ENCODE peak calls at places on chromosomes 11 and 22, in eight cellular contexts. Q, A, H, F, T, M, U and L are unnamed samples.

GRCh38 chr11:19676508-19677379 is 35.9 kb upstream of the NAV2 start:
- DNase-seq in Q (no peak), A (no peak), H (no peak), F (no peak), T (no peak), M (no peak), U (no peak), L (no peak)

GRCh38 chr11:1054143-1055108 is 17.9 kb upstream of the MUC6 start:
- DNase-seq in Q (no peak), A (no peak), H (no peak), F (peak), T (no peak), M (no peak), U (no peak), L (no peak)

GRCh38 chr22:49638001-49638400 is 189.7 kb downstream of the BRD1 start:
- DNase-seq in Q (no peak), A (no peak), H (no peak), F (no peak), T (no peak), M (no peak), U (no peak), L (no peak)

GRCh38 chr11:91857194-91857593 is 367.4 kb upstream of the FAT3 start:
- DNase-seq in Q (no peak), A (no peak), H (no peak), F (no peak), T (no peak), M (no peak), U (no peak), L (no peak)

GRCh38 chr11:111983187-111983986 is 41.8 kb upstream of the DLAT start:
- DNase-seq in Q (no peak), A (peak), H (no peak), F (no peak), T (no peak), M (no peak), U (no peak), L (peak)

GRCh38 chr11:64060861-64061444 is 25.2 kb downstream of the FLRT1 start:
- DNase-seq in Q (no peak), A (peak), H (peak), F (peak), T (peak), M (peak), U (peak), L (no peak)

GRCh38 chr22:50305658-50306566 is 1.5 kb downstream of the PLXNB2 start:
- DNase-seq in Q (peak), A (peak), H (no peak), F (peak), T (no peak), M (peak), U (peak), L (peak)

GRCh38 chr11:117917591-117917990 is 11.6 kb downstream of the TMPRSS13 start:
- DNase-seq in Q (no peak), A (no peak), H (no peak), F (no peak), T (no peak), M (no peak), U (no peak), L (no peak)

GRCh38 chr11:86606849-86607481 is 65.5 kb downstream of the ME3 start:
- DNase-seq in Q (no peak), A (no peak), H (no peak), F (peak), T (no peak), M (no peak), U (no peak), L (no peak)

GRCh38 chr11:94243571-94244229 is 60.7 kb upstream of the IZUMO1R start:
- DNase-seq in Q (no peak), A (no peak), H (no peak), F (no peak), T (no peak), M (no peak), U (no peak), L (no peak)

GRCh38 chr11:31236052-31236652 is 133.4 kb downstream of the DCDC1 start:
- DNase-seq in Q (no peak), A (no peak), H (no peak), F (peak), T (no peak), M (no peak), U (peak), L (no peak)

GRCh38 chr11:117815262-117815803 is 9.2 kb downstream of the FXYD2 start:
- DNase-seq in Q (no peak), A (no peak), H (peak), F (no peak), T (peak), M (peak), U (peak), L (no peak)

GRCh38 chr22:24408630-24409029 is 18.8 kb upstream of the ADORA2A start:
- DNase-seq in Q (no peak), A (no peak), H (no peak), F (no peak), T (no peak), M (no peak), U (no peak), L (no peak)

GRCh38 chr22:19429950-19430889 is 1.3 kb downstream of the HIRA start:
- DNase-seq in Q (no peak), A (no peak), H (peak), F (peak), T (no peak), M (peak), U (peak), L (no peak)

GRCh38 chr22:47329727-47330653 is 567.5 kb downstream of the TBC1D22A start:
- DNase-seq in Q (no peak), A (no peak), H (no peak), F (no peak), T (no peak), M (no peak), U (no peak), L (no peak)

GRCh38 chr11:1928038-1928890 is 8.8 kb downstream of the TNNT3 start:
- DNase-seq in Q (no peak), A (no peak), H (no peak), F (no peak), T (no peak), M (peak), U (no peak), L (no peak)

GRCh38 chr22:22761606-22761962 is 117.2 kb downstream of the GGTLC2 start:
- DNase-seq in Q (no peak), A (no peak), H (no peak), F (no peak), T (no peak), M (no peak), U (no peak), L (no peak)

GRCh38 chr11:128026596-128026995 is 560.8 kb downstream of the ETS1 start:
- DNase-seq in Q (no peak), A (no peak), H (no peak), F (peak), T (no peak), M (no peak), U (peak), L (peak)